ENCODE peak calls at places on chromosomes 5 and 9, in eight cellular contexts. One of them, this sample, is unnamed.

GRCh38 chr5:177374211-177374610 is 10.0 kb upstream of the SLC34A1 start:
- DNase-seq in thoracic aorta: no peak
- DNase-seq in CD8-positive, alpha-beta T cell: no peak
- DNase-seq in coronary artery: no peak
- DNase-seq in astrocyte: no peak
- DNase-seq in body of pancreas: no peak
- DNase-seq in sigmoid colon: no peak
- DNase-seq in IMR-90: no peak
- DNase-seq in this sample: no peak

GRCh38 chr5:76718880-76719279 is 3.0 kb downstream of the F2R start:
- DNase-seq in thoracic aorta: no peak
- DNase-seq in CD8-positive, alpha-beta T cell: no peak
- DNase-seq in coronary artery: no peak
- DNase-seq in astrocyte: no peak
- DNase-seq in body of pancreas: no peak
- DNase-seq in sigmoid colon: no peak
- DNase-seq in IMR-90: no peak
- DNase-seq in this sample: no peak

GRCh38 chr5:39224196-39224754 is 4.9 kb upstream of the FYB1 start:
- DNase-seq in thoracic aorta: no peak
- DNase-seq in CD8-positive, alpha-beta T cell: no peak
- DNase-seq in coronary artery: no peak
- DNase-seq in astrocyte: peak
- DNase-seq in body of pancreas: no peak
- DNase-seq in sigmoid colon: peak
- DNase-seq in IMR-90: peak
- DNase-seq in this sample: peak

GRCh38 chr5:137398751-137399150 is 100.4 kb downstream of the SPOCK1 start:
- DNase-seq in thoracic aorta: no peak
- DNase-seq in CD8-positive, alpha-beta T cell: no peak
- DNase-seq in coronary artery: no peak
- DNase-seq in astrocyte: no peak
- DNase-seq in body of pancreas: no peak
- DNase-seq in sigmoid colon: no peak
- DNase-seq in IMR-90: no peak
- DNase-seq in this sample: no peak

GRCh38 chr5:67156976-67157583 is 39.5 kb downstream of the CD180 start:
- DNase-seq in thoracic aorta: no peak
- DNase-seq in CD8-positive, alpha-beta T cell: peak
- DNase-seq in coronary artery: no peak
- DNase-seq in astrocyte: peak
- DNase-seq in body of pancreas: peak
- DNase-seq in sigmoid colon: no peak
- DNase-seq in IMR-90: peak
- DNase-seq in this sample: peak

GRCh38 chr9:6218099-6218502 is 2.5 kb downstream of the IL33 start:
- DNase-seq in thoracic aorta: no peak
- DNase-seq in CD8-positive, alpha-beta T cell: no peak
- DNase-seq in coronary artery: no peak
- DNase-seq in astrocyte: peak
- DNase-seq in body of pancreas: no peak
- DNase-seq in sigmoid colon: peak
- DNase-seq in IMR-90: peak
- DNase-seq in this sample: peak

GRCh38 chr9:16608906-16609305 is 261.6 kb downstream of the BNC2 start:
- DNase-seq in thoracic aorta: no peak
- DNase-seq in CD8-positive, alpha-beta T cell: no peak
- DNase-seq in coronary artery: no peak
- DNase-seq in astrocyte: no peak
- DNase-seq in body of pancreas: no peak
- DNase-seq in sigmoid colon: no peak
- DNase-seq in IMR-90: no peak
- DNase-seq in this sample: no peak

GRCh38 chr5:150398432-150399157 is 14.1 kb downstream of the CD74 start:
- DNase-seq in thoracic aorta: no peak
- DNase-seq in CD8-positive, alpha-beta T cell: peak
- DNase-seq in coronary artery: no peak
- DNase-seq in astrocyte: no peak
- DNase-seq in body of pancreas: no peak
- DNase-seq in sigmoid colon: no peak
- DNase-seq in IMR-90: no peak
- DNase-seq in this sample: no peak

GRCh38 chr5:108193021-108193795 is 188.7 kb downstream of the FBXL17 start:
- DNase-seq in thoracic aorta: no peak
- DNase-seq in CD8-positive, alpha-beta T cell: no peak
- DNase-seq in coronary artery: no peak
- DNase-seq in astrocyte: peak
- DNase-seq in body of pancreas: no peak
- DNase-seq in sigmoid colon: no peak
- DNase-seq in IMR-90: peak
- DNase-seq in this sample: peak

GRCh38 chr9:114880276-114880891 is 50.0 kb downstream of the TNFSF8 start:
- DNase-seq in thoracic aorta: no peak
- DNase-seq in CD8-positive, alpha-beta T cell: no peak
- DNase-seq in coronary artery: no peak
- DNase-seq in astrocyte: no peak
- DNase-seq in body of pancreas: no peak
- DNase-seq in sigmoid colon: no peak
- DNase-seq in IMR-90: peak
- DNase-seq in this sample: no peak

GRCh38 chr5:24141046-24141445 is 503.7 kb downstream of the CDH10 start:
- DNase-seq in thoracic aorta: no peak
- DNase-seq in CD8-positive, alpha-beta T cell: no peak
- DNase-seq in coronary artery: no peak
- DNase-seq in astrocyte: no peak
- DNase-seq in body of pancreas: no peak
- DNase-seq in sigmoid colon: no peak
- DNase-seq in IMR-90: no peak
- DNase-seq in this sample: no peak

GRCh38 chr5:59760798-59761348 is 132.7 kb downstream of the PDE4D start:
- DNase-seq in thoracic aorta: no peak
- DNase-seq in CD8-positive, alpha-beta T cell: no peak
- DNase-seq in coronary artery: no peak
- DNase-seq in astrocyte: peak
- DNase-seq in body of pancreas: no peak
- DNase-seq in sigmoid colon: no peak
- DNase-seq in IMR-90: peak
- DNase-seq in this sample: peak

GRCh38 chr9:131657456-131657855 is 82.4 kb downstream of the RAPGEF1 start:
- DNase-seq in thoracic aorta: no peak
- DNase-seq in CD8-positive, alpha-beta T cell: peak
- DNase-seq in coronary artery: no peak
- DNase-seq in astrocyte: no peak
- DNase-seq in body of pancreas: no peak
- DNase-seq in sigmoid colon: no peak
- DNase-seq in IMR-90: no peak
- DNase-seq in this sample: no peak

GRCh38 chr9:77386187-77386586 is 208.9 kb downstream of the VPS13A start:
- DNase-seq in thoracic aorta: no peak
- DNase-seq in CD8-positive, alpha-beta T cell: no peak
- DNase-seq in coronary artery: no peak
- DNase-seq in astrocyte: peak
- DNase-seq in body of pancreas: no peak
- DNase-seq in sigmoid colon: no peak
- DNase-seq in IMR-90: peak
- DNase-seq in this sample: no peak

GRCh38 chr5:95555553-95555952 is 652 bp downstream of the ARSK start:
- DNase-seq in thoracic aorta: no peak
- DNase-seq in CD8-positive, alpha-beta T cell: no peak
- DNase-seq in coronary artery: no peak
- DNase-seq in astrocyte: no peak
- DNase-seq in body of pancreas: no peak
- DNase-seq in sigmoid colon: no peak
- DNase-seq in IMR-90: peak
- DNase-seq in this sample: no peak

GRCh38 chr5:135269828-135270545 is 129.0 kb downstream of the MACROH2A1 start:
- DNase-seq in thoracic aorta: no peak
- DNase-seq in CD8-positive, alpha-beta T cell: no peak
- DNase-seq in coronary artery: no peak
- DNase-seq in astrocyte: peak
- DNase-seq in body of pancreas: no peak
- DNase-seq in sigmoid colon: no peak
- DNase-seq in IMR-90: peak
- DNase-seq in this sample: peak

GRCh38 chr5:98110270-98110669 is 663.2 kb upstream of the RGMB start:
- DNase-seq in thoracic aorta: no peak
- DNase-seq in CD8-positive, alpha-beta T cell: no peak
- DNase-seq in coronary artery: no peak
- DNase-seq in astrocyte: peak
- DNase-seq in body of pancreas: no peak
- DNase-seq in sigmoid colon: no peak
- DNase-seq in IMR-90: peak
- DNase-seq in this sample: peak

GRCh38 chr5:14054965-14055963 is 87.9 kb upstream of the TRIO start:
- DNase-seq in thoracic aorta: no peak
- DNase-seq in CD8-positive, alpha-beta T cell: no peak
- DNase-seq in coronary artery: no peak
- DNase-seq in astrocyte: peak
- DNase-seq in body of pancreas: no peak
- DNase-seq in sigmoid colon: no peak
- DNase-seq in IMR-90: peak
- DNase-seq in this sample: no peak

GRCh38 chr9:79220246-79220645 is 351.5 kb upstream of the TLE4 start:
- DNase-seq in thoracic aorta: no peak
- DNase-seq in CD8-positive, alpha-beta T cell: no peak
- DNase-seq in coronary artery: no peak
- DNase-seq in astrocyte: no peak
- DNase-seq in body of pancreas: no peak
- DNase-seq in sigmoid colon: no peak
- DNase-seq in IMR-90: no peak
- DNase-seq in this sample: no peak
- H3K27ac ChIP-seq in thoracic aorta: no peak
- H3K27ac ChIP-seq in CD8-positive, alpha-beta T cell: no peak
- H3K27ac ChIP-seq in coronary artery: no peak
- H3K27ac ChIP-seq in astrocyte: peak
- H3K27ac ChIP-seq in body of pancreas: no peak
- H3K27ac ChIP-seq in sigmoid colon: no peak
- H3K27ac ChIP-seq in IMR-90: peak
- H3K27ac ChIP-seq in this sample: no peak

DNA sequence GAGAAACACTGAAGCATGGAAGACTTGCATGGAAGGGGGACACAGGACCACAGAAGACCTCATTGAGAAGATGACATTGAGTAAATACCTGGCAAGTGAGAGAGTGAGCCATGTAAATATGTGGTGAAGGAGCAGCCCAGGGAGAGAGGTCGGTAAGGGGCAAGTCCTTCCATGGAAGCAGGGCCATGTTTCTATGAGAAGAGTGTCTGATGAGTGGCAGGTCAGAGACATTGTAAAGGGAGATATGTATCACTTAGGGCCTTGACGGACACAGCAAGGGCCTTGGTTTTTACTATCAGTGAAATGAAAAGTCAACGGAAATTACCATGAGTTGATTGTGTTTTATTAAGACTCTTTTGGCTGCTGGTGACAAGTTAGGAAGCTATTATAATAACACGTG is 336.4 kb downstream of the PLK2 start:
- DNase-seq in thoracic aorta: no peak
- DNase-seq in CD8-positive, alpha-beta T cell: no peak
- DNase-seq in coronary artery: no peak
- DNase-seq in astrocyte: no peak
- DNase-seq in body of pancreas: no peak
- DNase-seq in sigmoid colon: no peak
- DNase-seq in IMR-90: no peak
- DNase-seq in this sample: no peak
- TF ChIP-seq CTCF in thoracic aorta: no peak
- TF ChIP-seq CTCF in CD8-positive, alpha-beta T cell: no peak
- TF ChIP-seq CTCF in coronary artery: no peak
- TF ChIP-seq CTCF in astrocyte: no peak
- TF ChIP-seq CTCF in body of pancreas: no peak
- TF ChIP-seq CTCF in sigmoid colon: no peak
- TF ChIP-seq CTCF in IMR-90: no peak
- TF ChIP-seq CTCF in this sample: no peak

DNA sequence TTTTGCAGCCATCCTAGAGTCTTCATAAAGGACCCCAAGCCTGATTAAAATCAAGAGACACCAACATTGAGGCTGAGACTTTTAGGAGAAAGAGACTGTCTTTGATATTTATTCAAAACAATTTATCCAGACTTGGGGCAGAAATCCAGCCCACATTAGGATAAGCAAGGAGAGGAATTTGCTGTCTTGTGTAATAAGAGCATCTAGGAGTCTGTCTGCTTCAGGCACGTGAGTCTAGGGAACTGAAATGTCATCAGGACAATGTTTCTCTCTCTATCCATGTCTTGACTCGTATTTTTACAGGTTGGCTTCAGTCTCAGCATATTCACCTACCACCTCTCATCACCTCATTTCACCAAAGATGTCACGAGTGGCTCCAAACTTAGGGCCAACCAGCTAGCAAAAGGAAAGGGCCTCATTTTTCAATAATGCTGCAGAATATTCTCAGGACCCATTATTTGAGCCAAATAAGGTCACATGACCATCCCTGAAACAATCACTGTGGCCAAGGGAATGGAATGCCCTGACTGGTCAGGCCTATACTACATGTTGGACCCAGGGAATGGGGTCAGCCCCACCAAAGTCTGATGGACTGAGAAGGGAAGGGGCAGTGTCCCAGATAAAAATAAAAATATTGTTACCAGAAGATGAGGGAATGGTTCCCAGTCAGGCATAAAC is 70.3 kb upstream of the SAP30L start:
- DNase-seq in thoracic aorta: no peak
- DNase-seq in CD8-positive, alpha-beta T cell: no peak
- DNase-seq in coronary artery: no peak
- DNase-seq in astrocyte: peak
- DNase-seq in body of pancreas: no peak
- DNase-seq in sigmoid colon: no peak
- DNase-seq in IMR-90: peak
- DNase-seq in this sample: no peak
- H3K27ac ChIP-seq in thoracic aorta: no peak
- H3K27ac ChIP-seq in CD8-positive, alpha-beta T cell: no peak
- H3K27ac ChIP-seq in coronary artery: no peak
- H3K27ac ChIP-seq in astrocyte: no peak
- H3K27ac ChIP-seq in body of pancreas: no peak
- H3K27ac ChIP-seq in sigmoid colon: no peak
- H3K27ac ChIP-seq in IMR-90: peak
- H3K27ac ChIP-seq in this sample: no peak

GRCh38 chr9:92650839-92651621 is 18.9 kb downstream of the IPPK start:
- DNase-seq in thoracic aorta: no peak
- DNase-seq in CD8-positive, alpha-beta T cell: no peak
- DNase-seq in coronary artery: peak
- DNase-seq in astrocyte: peak
- DNase-seq in body of pancreas: no peak
- DNase-seq in sigmoid colon: peak
- DNase-seq in IMR-90: peak
- DNase-seq in this sample: no peak

GRCh38 chr9:92650296-92650695 is 19.6 kb downstream of the IPPK start:
- DNase-seq in thoracic aorta: no peak
- DNase-seq in CD8-positive, alpha-beta T cell: no peak
- DNase-seq in coronary artery: no peak
- DNase-seq in astrocyte: no peak
- DNase-seq in body of pancreas: no peak
- DNase-seq in sigmoid colon: no peak
- DNase-seq in IMR-90: no peak
- DNase-seq in this sample: no peak

GRCh38 chr9:92647671-92648446 is 22.1 kb downstream of the IPPK start:
- DNase-seq in thoracic aorta: no peak
- DNase-seq in CD8-positive, alpha-beta T cell: no peak
- DNase-seq in coronary artery: peak
- DNase-seq in astrocyte: no peak
- DNase-seq in body of pancreas: no peak
- DNase-seq in sigmoid colon: no peak
- DNase-seq in IMR-90: no peak
- DNase-seq in this sample: no peak

GRCh38 chr9:92645041-92645440 is 24.9 kb downstream of the IPPK start:
- DNase-seq in thoracic aorta: no peak
- DNase-seq in CD8-positive, alpha-beta T cell: no peak
- DNase-seq in coronary artery: no peak
- DNase-seq in astrocyte: no peak
- DNase-seq in body of pancreas: no peak
- DNase-seq in sigmoid colon: no peak
- DNase-seq in IMR-90: no peak
- DNase-seq in this sample: no peak

GRCh38 chr9:92648447-92649406 is 21.2 kb downstream of the IPPK start:
- DNase-seq in thoracic aorta: no peak
- DNase-seq in CD8-positive, alpha-beta T cell: no peak
- DNase-seq in coronary artery: peak
- DNase-seq in astrocyte: no peak
- DNase-seq in body of pancreas: no peak
- DNase-seq in sigmoid colon: no peak
- DNase-seq in IMR-90: no peak
- DNase-seq in this sample: no peak
- TF ChIP-seq CTCF in thoracic aorta: no peak
- TF ChIP-seq CTCF in CD8-positive, alpha-beta T cell: no peak
- TF ChIP-seq CTCF in coronary artery: no peak
- TF ChIP-seq CTCF in astrocyte: no peak
- TF ChIP-seq CTCF in body of pancreas: no peak
- TF ChIP-seq CTCF in sigmoid colon: no peak
- TF ChIP-seq CTCF in IMR-90: no peak
- TF ChIP-seq CTCF in this sample: no peak